ENCODE peak calls at places on chromosome 20, in six cellular contexts. H is pancreas, K is suprapubic skin, J is NCI-H1930, G is KG1, Y is hypothalamus. M is an unnamed sample.

GRCh38 chr20:59525500-59526241 is 78.7 kb upstream of the PHACTR3 start:
- DNase-seq in H (peak; percentile 85), K (no peak), J (peak; percentile 59), G (no peak), Y (peak; percentile 77), M (no peak)

GRCh38 chr20:52192296-52193007 is 873 bp upstream of the ZFP64 start:
- DNase-seq in H (no peak), K (no peak), J (peak; percentile 47), G (no peak), Y (peak; percentile 52), M (no peak)

GRCh38 chr20:45283529-45284065 is 23.0 kb upstream of the RBPJL start:
- DNase-seq in H (no peak), K (no peak), J (no peak), G (no peak), Y (no peak), M (no peak)

GRCh38 chr20:3744806-3745685 is 12.6 kb downstream of the HSPA12B start:
- DNase-seq in H (peak; percentile 82), K (no peak), J (peak; percentile 77), G (no peak), Y (no peak), M (no peak)

GRCh38 chr20:2840967-2841531 is 504 bp downstream of the VPS16 start:
- DNase-seq in H (peak; percentile 67), K (peak; percentile 91), J (no peak), G (no peak), Y (peak; percentile 42), M (no peak)

GRCh38 chr20:32737371-32738223 is 5.7 kb downstream of the COMMD7 start:
- DNase-seq in H (no peak), K (no peak), J (no peak), G (no peak), Y (no peak), M (no peak)

GRCh38 chr20:575230-575629 is 31.6 kb upstream of the CSNK2A1 start:
- DNase-seq in H (no peak), K (no peak), J (no peak), G (no peak), Y (no peak), M (no peak)

GRCh38 chr20:20005381-20005780 is 11.8 kb upstream of the NAA20 start:
- DNase-seq in H (no peak), K (no peak), J (no peak), G (no peak), Y (no peak), M (no peak)

GRCh38 chr20:45368221-45368980 is 5.4 kb downstream of the SYS1 start:
- DNase-seq in H (no peak), K (no peak), J (no peak), G (no peak), Y (no peak), M (no peak)

GRCh38 chr20:45355209-45355608 is 7.0 kb upstream of the SDC4 start:
- DNase-seq in H (no peak), K (no peak), J (no peak), G (no peak), Y (no peak), M (no peak)

GRCh38 chr20:34215711-34216381 is 25.4 kb upstream of the ASIP start:
- DNase-seq in H (peak; percentile 94), K (peak; percentile 80), J (peak; percentile 82), G (peak; percentile 3), Y (peak; percentile 68), M (no peak)

GRCh38 chr20:6588296-6588695 is 179.2 kb upstream of the BMP2 start:
- DNase-seq in H (no peak), K (no peak), J (no peak), G (no peak), Y (no peak), M (no peak)

GRCh38 chr20:31872406-31872805 is 2.0 kb downstream of the TTLL9 start:
- DNase-seq in H (no peak), K (no peak), J (no peak), G (no peak), Y (no peak), M (no peak)

GRCh38 chr20:10309326-10309725 is 90.7 kb downstream of the SNAP25 start:
- DNase-seq in H (no peak), K (no peak), J (no peak), G (no peak), Y (no peak), M (no peak)

GRCh38 chr20:40778894-40779496 is 90.0 kb upstream of the MAFB start:
- DNase-seq in H (no peak), K (no peak), J (no peak), G (no peak), Y (no peak), M (no peak)

GRCh38 chr20:19649041-19649440 is 109.0 kb upstream of the RIN2 start:
- DNase-seq in H (no peak), K (no peak), J (no peak), G (no peak), Y (no peak), M (no peak)

GRCh38 chr20:11607047-11607446 is 310.6 kb upstream of the BTBD3 start:
- DNase-seq in H (no peak), K (no peak), J (no peak), G (no peak), Y (no peak), M (no peak)

GRCh38 chr20:45282700-45283528 is 23.7 kb upstream of the RBPJL start:
- DNase-seq in H (no peak), K (no peak), J (no peak), G (no peak), Y (no peak), M (no peak)

GRCh38 chr20:40339661-40340449 is 349.2 kb downstream of the MAFB start:
- DNase-seq in H (no peak), K (peak; percentile 76), J (no peak), G (no peak), Y (peak; percentile 16), M (no peak)

GRCh38 chr20:31560900-31561598 is 44.0 kb upstream of the ID1 start:
- DNase-seq in H (no peak), K (no peak), J (no peak), G (no peak), Y (no peak), M (no peak)

GRCh38 chr20:49403911-49404310 is 78.6 kb downstream of the KCNB1 start:
- DNase-seq in H (no peak), K (no peak), J (no peak), G (no peak), Y (no peak), M (no peak)

GRCh38 chr20:10853176-10853575 is 179.4 kb upstream of the JAG1 start:
- DNase-seq in H (no peak), K (no peak), J (no peak), G (no peak), Y (no peak), M (no peak)

GRCh38 chr20:1870792-1871550 is 24.2 kb upstream of the SIRPA start:
- DNase-seq in H (no peak), K (no peak), J (no peak), G (no peak), Y (no peak), M (no peak)

GRCh38 chr20:45873409-45874116 is 7.5 kb upstream of the ZSWIM1 start:
- DNase-seq in H (no peak), K (no peak), J (no peak), G (no peak), Y (no peak), M (no peak)

M was measured in NCI-H2081 treated with DMSO at 0.1 percent for 48 hours.